ENCODE peak calls at places on chromosomes 1 and 21, in four cellular contexts. K, I, Z and W are unnamed samples.

GRCh38 chr1:58732087-58732486 is 32.2 kb upstream of the MYSM1 start:
- DNase-seq in Z (no peak), I (peak; percentile 49), K (no peak), W (no peak)

GRCh38 chr21:23223882-23224281 is 2225.7 kb downstream of the NCAM2 start:
- DNase-seq in Z (no peak), K (no peak), I (no peak), W (no peak)

GRCh38 chr1:41751804-41752513 is 166.8 kb downstream of the HIVEP3 start:
- DNase-seq in K (peak; percentile 83), Z (no peak), I (peak; percentile 89), W (no peak)

GRCh38 chr1:94702440-94702810 is 117.7 kb upstream of the SLC44A3 start:
- DNase-seq in I (peak; percentile 96), Z (peak; percentile 61), K (no peak), W (no peak)

GRCh38 chr1:53944469-53945182 is 873 bp downstream of the IFT25 start:
- DNase-seq in K (no peak), Z (no peak), I (peak; percentile 20), W (no peak)

GRCh38 chr1:235923466-235924008 is 56.8 kb upstream of the LYST start:
- DNase-seq in I (peak; percentile 66), Z (no peak), K (no peak), W (no peak)

GRCh38 chr1:51443555-51443954 is 75.5 kb downstream of the EPS15 start:
- DNase-seq in K (no peak), I (no peak), Z (no peak), W (no peak)

GRCh38 chr1:240312872-240313271 is 221.2 kb downstream of the FMN2 start:
- DNase-seq in Z (peak; percentile 74), I (peak; percentile 98), K (no peak), W (peak; percentile 86)

GRCh38 chr1:198096390-198096789 is 60.4 kb upstream of the NEK7 start:
- DNase-seq in Z (no peak), K (no peak), I (no peak), W (no peak)

GRCh38 chr1:27598902-27599528 is 4.9 kb downstream of the AHDC1 start:
- DNase-seq in K (peak; percentile 65), Z (no peak), I (peak; percentile 64), W (no peak)

GRCh38 chr1:24641646-24642151 is 1.4 kb upstream of the SRRM1 start:
- DNase-seq in I (peak; percentile 41), Z (no peak), K (peak; percentile 87), W (no peak)

GRCh38 chr1:62905309-62905708 is 121.4 kb downstream of the ATG4C start:
- DNase-seq in I (no peak), K (no peak), Z (no peak), W (no peak)

GRCh38 chr1:170630977-170631376 is 33.0 kb upstream of the PRRX1 start:
- DNase-seq in K (no peak), Z (no peak), I (no peak), W (no peak)

GRCh38 chr1:175204285-175204684 is 11.7 kb upstream of the KIAA0040 start:
- DNase-seq in I (no peak), Z (no peak), K (no peak), W (no peak)

GRCh38 chr1:6414443-6414844 is 5.3 kb downstream of the HES2 start:
- DNase-seq in Z (no peak), I (peak; percentile 46), K (no peak), W (no peak)
- H3K4me3 ChIP-seq in Z (no peak overlapping the region), I (no peak overlapping the region), K (no peak overlapping the region), W (peak overlapping the region; percentile 27)

GRCh38 chr1:30446508-30446907 is 276.9 kb downstream of the MATN1 start:
- DNase-seq in K (no peak), I (no peak), Z (no peak), W (no peak)
- TF ChIP-seq CTCF in K (no peak), I (no peak), Z (no peak), W (no peak)

GRCh38 chr21:44920694-44921604 is at the start of gene ITGB2:
- DNase-seq in I (no peak), Z (no peak), K (peak; percentile 94), W (no peak)
- H3K4me3 ChIP-seq in I (no peak within 1 kb of the TSS), Z (no peak within 1 kb of the TSS), K (peak within 1 kb of the TSS; percentile 22), W (no peak within 1 kb of the TSS)

DNA sequence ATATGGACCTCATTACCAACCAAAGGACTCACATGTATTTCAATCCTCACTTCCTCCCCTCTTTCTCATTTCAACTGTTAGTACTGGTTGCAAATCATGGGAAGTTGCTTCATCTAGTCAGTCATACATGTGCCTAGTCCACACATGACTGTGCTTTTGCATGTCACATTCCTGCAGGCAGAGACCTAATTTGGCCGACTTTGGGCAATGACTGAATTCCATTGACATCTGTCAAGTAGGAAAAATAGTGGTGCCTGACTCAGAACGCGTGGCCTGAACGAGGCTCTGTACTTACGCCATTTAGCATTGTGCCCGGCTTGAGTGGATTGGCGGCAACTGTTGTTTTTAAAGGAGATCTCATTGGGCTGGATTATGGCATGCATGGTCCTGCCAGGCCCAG is 18.0 kb downstream of the PTPRU start:
- DNase-seq in K (no peak), I (no peak), Z (no peak), W (no peak)
- TF ChIP-seq CTCF in K (no peak), I (no peak), Z (no peak), W (no peak)

GRCh38 chr1:204362984-204363334 is 3.2 kb upstream of the PLEKHA6 start:
- DNase-seq in K (no peak), I (no peak), Z (no peak), W (no peak)
- H3K4me3 ChIP-seq in K (peak overlapping the region; percentile 22), I (peak overlapping the region; percentile 46), Z (peak overlapping the region; percentile 27), W (peak overlapping the region; percentile 50)

GRCh38 chr1:157505481-157506272 is 46.6 kb downstream of the FCRL5 start:
- DNase-seq in Z (no peak), K (no peak), I (peak; percentile 67), W (peak; percentile 10)
- TF ChIP-seq CTCF in Z (peak; percentile 83), K (peak; percentile 59), I (peak; percentile 73), W (peak; percentile 82)

GRCh38 chr1:225765982-225766674 is 11.5 kb upstream of the SRP9 start:
- DNase-seq in K (no peak), Z (no peak), I (no peak), W (no peak)
- H3K4me3 ChIP-seq in K (no peak overlapping the region), Z (no peak overlapping the region), I (no peak overlapping the region), W (no peak overlapping the region)

DNA sequence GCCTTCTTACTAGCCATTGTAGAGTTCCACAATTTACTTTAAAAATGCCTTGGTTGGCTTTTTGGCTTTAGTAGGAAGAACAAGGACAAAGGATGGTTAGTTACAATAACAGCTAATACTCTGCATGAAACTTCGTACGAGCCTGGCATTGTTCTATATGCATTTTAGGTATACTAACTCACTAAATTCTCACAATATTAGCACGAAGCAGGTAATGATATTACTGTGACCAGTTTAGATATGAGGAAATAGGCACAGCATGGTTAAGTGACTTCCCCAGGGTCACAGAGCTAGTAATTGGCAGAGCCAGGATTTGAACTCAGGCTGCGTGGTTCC is 50.5 kb upstream of the CYP2J2 start:
- DNase-seq in Z (no peak), I (no peak), K (no peak), W (no peak)
- TF ChIP-seq CTCF in Z (no peak), I (no peak), K (no peak), W (no peak)